ENCODE peak calls at places on chromosomes 16 and 17, in five cellular contexts. L is A549, Y is HepG2, X is H1, M is K562. N is an unnamed sample.

GRCh38 chr17:33015716-33016346 is 24.2 kb downstream of the SPACA3 start:
- DNase-seq in L (no peak), Y (no peak), X (peak), M (no peak), N (no peak)

GRCh38 chr17:19579867-19580565 is 46.4 kb downstream of the SLC47A1 start:
- DNase-seq in L (no peak), Y (no peak), X (no peak), M (no peak), N (peak)

GRCh38 chr16:49589721-49590120 is 216.1 kb downstream of the C16orf78 start:
- DNase-seq in L (no peak), Y (no peak), X (peak), M (no peak), N (no peak)

GRCh38 chr17:40541873-40542561 is 23.3 kb downstream of the CCR7 start:
- DNase-seq in L (no peak), Y (no peak), X (no peak), M (no peak), N (peak)

GRCh38 chr16:13013043-13013442 is 111.6 kb downstream of the SHISA9 start:
- DNase-seq in L (no peak), Y (no peak), X (no peak), M (no peak), N (no peak)

GRCh38 chr16:71846443-71846842 is 667 bp downstream of the ATXN1L start:
- DNase-seq in L (no peak), Y (no peak), X (peak), M (no peak), N (peak)

GRCh38 chr17:74760404-74761105 is 12.1 kb downstream of the NHERF1 start:
- DNase-seq in L (no peak), Y (no peak), X (no peak), M (peak), N (no peak)

GRCh38 chr17:52789829-52790228 is 631.3 kb upstream of the CA10 start:
- DNase-seq in L (no peak), Y (no peak), X (no peak), M (no peak), N (peak)

GRCh38 chr17:66957951-66958579 is 6.4 kb upstream of the CACNG4 start:
- DNase-seq in L (no peak), Y (peak), X (no peak), M (no peak), N (no peak)

GRCh38 chr16:6122401-6122800 is 1024.8 kb upstream of the EEF2KMT start:
- DNase-seq in L (no peak), Y (no peak), X (no peak), M (no peak), N (no peak)

GRCh38 chr17:39744836-39745215 is 7.1 kb downstream of the GRB7 start:
- DNase-seq in L (no peak), Y (no peak), X (no peak), M (no peak), N (no peak)

GRCh38 chr17:46056800-46057304 is 57.8 kb downstream of the STH start:
- DNase-seq in L (peak), Y (no peak), X (no peak), M (no peak), N (peak)

GRCh38 chr16:31108794-31109558 is 790 bp downstream of the BCKDK start:
- DNase-seq in L (no peak), Y (no peak), X (no peak), M (no peak), N (no peak)

GRCh38 chr16:62760398-62760797 is 724.2 kb upstream of the CDH8 start:
- DNase-seq in L (no peak), Y (no peak), X (no peak), M (no peak), N (no peak)

GRCh38 chr16:87126403-87127025 is 190.7 kb downstream of the C16orf95 start:
- DNase-seq in L (no peak), Y (no peak), X (no peak), M (no peak), N (no peak)

GRCh38 chr16:19765860-19766553 is 47.9 kb downstream of the IQCK start:
- DNase-seq in L (no peak), Y (no peak), X (no peak), M (no peak), N (peak)

GRCh38 chr17:16439303-16439791 is 24.0 kb downstream of the TRPV2 start:
- DNase-seq in L (no peak), Y (no peak), X (no peak), M (no peak), N (no peak)

GRCh38 chr16:53055603-53056527 is 1.1 kb downstream of the CHD9 start:
- DNase-seq in L (peak), Y (peak), X (peak), M (peak), N (peak)

GRCh38 chr17:62854026-62854425 is 45.9 kb upstream of the MARCHF10 start:
- DNase-seq in L (no peak), Y (no peak), X (no peak), M (no peak), N (no peak)

GRCh38 chr17:48330877-48331276 is 99.1 kb downstream of the SKAP1 start:
- DNase-seq in L (no peak), Y (no peak), X (no peak), M (no peak), N (no peak)

GRCh38 chr16:17395849-17396480 is 74.8 kb downstream of the XYLT1 start:
- DNase-seq in L (no peak), Y (no peak), X (no peak), M (no peak), N (no peak)

GRCh38 chr17:68981288-68981687 is 26.1 kb upstream of the ABCA8 start:
- DNase-seq in L (no peak), Y (peak), X (no peak), M (no peak), N (peak)

GRCh38 chr16:11857161-11857560 is 5.8 kb upstream of the RSL1D1 start:
- DNase-seq in L (no peak), Y (no peak), X (no peak), M (no peak), N (no peak)

GRCh38 chr17:54948380-54948779 is 20.1 kb downstream of the COX11 start:
- DNase-seq in L (peak), Y (peak), X (no peak), M (peak), N (peak)

GRCh38 chr16:87707097-87707496 is 58.7 kb downstream of the KLHDC4 start:
- DNase-seq in L (no peak), Y (no peak), X (no peak), M (no peak), N (no peak)

GRCh38 chr17:41800601-41801373 is 11.0 kb downstream of the P3H4 start:
- DNase-seq in L (peak), Y (peak), X (peak), M (peak), N (no peak)

GRCh38 chr17:57461082-57461481 is 204.8 kb downstream of the MSI2 start:
- DNase-seq in L (no peak), Y (no peak), X (no peak), M (no peak), N (no peak)

GRCh38 chr16:72604375-72604774 is 432.4 kb upstream of the PMFBP1 start:
- DNase-seq in L (no peak), Y (no peak), X (no peak), M (no peak), N (no peak)

GRCh38 chr17:61490540-61490975 is 38.3 kb downstream of the TBX4 start:
- DNase-seq in L (peak), Y (no peak), X (no peak), M (no peak), N (no peak)

GRCh38 chr17:80382956-80383355 is 32.0 kb upstream of the ENDOV start:
- DNase-seq in L (no peak), Y (no peak), X (no peak), M (no peak), N (no peak)

GRCh38 chr17:79740413-79740812 is 9.7 kb downstream of the ENPP7 start:
- DNase-seq in L (peak), Y (no peak), X (no peak), M (no peak), N (peak)

GRCh38 chr17:42311240-42312034 is 23.1 kb downstream of the STAT5A start:
- DNase-seq in L (no peak), Y (peak), X (no peak), M (peak), N (no peak)

GRCh38 chr16:59543641-59544040 is 809.5 kb upstream of the GOT2 start:
- DNase-seq in L (no peak), Y (no peak), X (no peak), M (no peak), N (peak)

GRCh38 chr16:66636199-66636598 is 31.7 kb downstream of the CMTM3 start:
- DNase-seq in L (no peak), Y (no peak), X (no peak), M (no peak), N (no peak)

GRCh38 chr16:49621240-49622083 is 234.4 kb downstream of the ZNF423 start:
- DNase-seq in L (no peak), Y (no peak), X (no peak), M (no peak), N (no peak)

GRCh38 chr16:47144559-47144877 is 773 bp upstream of the NETO2 start:
- DNase-seq in L (no peak), Y (no peak), X (no peak), M (no peak), N (no peak)

DNA sequence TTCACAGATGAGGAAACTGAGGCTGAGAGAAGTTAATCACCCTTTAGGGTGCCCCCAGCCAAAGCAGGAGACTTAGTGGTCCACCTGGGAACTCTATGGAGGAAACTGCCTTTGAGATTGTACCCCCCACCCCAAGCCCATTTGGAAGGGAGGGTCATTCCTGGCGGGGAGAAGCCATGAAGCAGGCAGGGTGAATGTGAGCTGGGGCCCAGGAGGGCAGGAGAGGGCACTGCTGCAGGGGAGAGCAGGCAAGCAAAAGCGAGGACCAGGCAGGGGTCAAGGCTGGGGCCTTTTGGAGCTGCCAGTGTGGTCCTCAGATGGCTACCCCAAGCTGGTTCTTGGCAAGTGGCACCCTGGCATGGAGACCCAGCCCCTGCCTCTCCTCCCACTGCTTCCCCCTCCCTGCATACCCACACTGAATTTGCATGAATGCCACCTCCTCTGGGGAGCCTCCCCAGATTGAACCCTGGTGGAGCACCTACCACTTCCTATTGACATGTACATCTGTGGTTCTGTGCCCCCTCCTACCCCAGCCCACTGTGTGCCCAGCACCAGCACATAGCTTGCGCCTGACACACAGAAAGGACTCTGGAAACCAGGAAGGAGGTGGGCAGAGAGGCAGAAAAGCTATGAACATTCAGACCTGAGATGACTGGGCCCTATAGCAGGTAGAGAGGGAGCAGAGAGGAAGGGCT is 977 bp upstream of the TMC6 start:
- DNase-seq in L (no peak), Y (no peak), X (no peak), M (no peak), N (no peak)
- H3K4me2 ChIP-seq in L (peak), Y (peak), X (peak), M (peak), N (peak)

GRCh38 chr16:85613609-85614337 is 651 bp downstream of the GSE1 start:
- DNase-seq in L (peak), Y (peak), X (peak), M (peak), N (no peak)
- TF ChIP-seq JUN in L (no peak), Y (no peak), X (no peak), M (no peak), N (no peak)

GRCh38 chr16:3771513-3771912 is 54.2 kb upstream of the TRAP1 start:
- DNase-seq in L (peak), Y (no peak), X (no peak), M (no peak), N (no peak)
- H3K4me2 ChIP-seq in L (peak), Y (no peak), X (no peak), M (no peak), N (no peak)

DNA sequence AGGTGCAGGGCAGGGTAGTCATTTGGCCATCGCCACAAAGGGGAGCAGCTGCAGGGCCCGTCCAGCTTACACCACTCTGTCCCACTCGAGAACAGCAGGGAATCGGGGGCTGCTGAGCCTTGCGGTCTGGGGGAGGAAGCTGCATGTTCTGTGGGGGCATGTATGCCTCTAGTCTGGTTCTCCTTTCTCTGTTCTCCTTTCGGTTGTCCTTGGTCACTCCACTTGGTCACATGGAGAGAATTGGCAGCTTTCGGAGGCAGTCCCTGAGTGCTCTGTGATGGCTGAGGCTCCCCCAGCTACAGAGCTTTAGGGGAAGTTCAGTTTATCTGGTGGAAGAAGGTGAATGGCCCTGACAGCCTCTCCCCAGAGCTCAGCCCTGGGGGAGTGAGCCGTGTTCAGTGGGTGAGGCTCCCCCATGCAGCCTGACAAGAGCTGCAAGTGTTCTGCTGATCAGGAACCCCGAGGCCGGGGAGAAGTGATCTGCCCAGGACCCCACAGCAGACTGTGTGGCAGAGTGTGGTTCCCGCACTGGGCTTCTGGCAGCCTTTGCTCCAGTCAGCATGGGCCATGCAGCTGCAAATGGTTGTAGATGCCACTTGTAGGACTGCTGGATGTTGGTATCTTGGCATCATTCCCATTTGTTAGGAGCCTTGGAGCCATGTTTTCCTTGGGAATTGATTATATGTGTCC is 22.3 kb upstream of the SMPD3 start:
- DNase-seq in L (no peak), Y (no peak), X (no peak), M (no peak), N (no peak)
- TF ChIP-seq JUN in L (no peak), Y (no peak), X (no peak), M (no peak), N (no peak)